ENCODE peak calls at places on chromosome 19, in four cellular contexts. W is SK-N-SH, J is IMR-90, Q is right lobe of liver. X is an unnamed sample. For H3K27me3, the result is how much of the 10 kb centered on the place peaks cover.

GRCh38 chr19:6616011-6616410 is 25.1 kb upstream of the CD70 start:
- DNase-seq in W (no peak), J (no peak), Q (no peak), X (no peak)

GRCh38 chr19:49442354-49442753 is 1.0 kb upstream of the SLC17A7 start:
- DNase-seq in W (no peak), J (no peak), Q (no peak), X (no peak)

GRCh38 chr19:28426110-28426901 is 786.6 kb downstream of the UQCRFS1 start:
- DNase-seq in W (no peak), J (no peak), Q (no peak), X (no peak)

GRCh38 chr19:49687566-49688316 is 1.7 kb upstream of the ADM5 start:
- DNase-seq in W (no peak), J (no peak), Q (no peak), X (no peak)

GRCh38 chr19:10831980-10832658 is 3.9 kb downstream of the TMED1 start:
- DNase-seq in W (no peak), J (no peak), Q (no peak), X (no peak)

GRCh38 chr19:41307090-41307875 is 2.7 kb upstream of the CCDC97 start:
- DNase-seq in W (no peak), J (no peak), Q (no peak), X (no peak)

GRCh38 chr19:49615861-49616260 is 24.1 kb downstream of the RRAS start:
- DNase-seq in W (no peak), J (no peak), Q (no peak), X (no peak)

GRCh38 chr19:14167013-14167593 is 30.7 kb upstream of the ASF1B start:
- DNase-seq in W (no peak), J (no peak), Q (no peak), X (no peak)

GRCh38 chr19:20078696-20079095 is 896 bp downstream of the ZNF90 start:
- DNase-seq in W (peak), J (peak), Q (no peak), X (peak)

GRCh38 chr19:17450264-17451075 is 2.0 kb upstream of the TMEM221 start:
- DNase-seq in W (no peak), J (no peak), Q (no peak), X (no peak)

GRCh38 chr19:19223060-19223459 is 11.3 kb downstream of the NCAN start:
- DNase-seq in W (no peak), J (no peak), Q (no peak), X (no peak)

GRCh38 chr19:36103040-36103626 is 7.8 kb upstream of the OVOL3 start:
- DNase-seq in W (no peak), J (no peak), Q (no peak), X (no peak)

GRCh38 chr19:2926341-2927031 is 18.3 kb downstream of the ZNF77 start:
- DNase-seq in W (no peak), J (no peak), Q (no peak), X (no peak)

GRCh38 chr19:1450735-1451669 is 1.1 kb downstream of the APC2 start:
- DNase-seq in W (peak), J (no peak), Q (no peak), X (no peak)

GRCh38 chr19:1453525-1454371 is 3.8 kb downstream of the APC2 start:
- DNase-seq in W (peak), J (no peak), Q (no peak), X (no peak)

GRCh38 chr19:1452802-1453524 is 3.0 kb downstream of the APC2 start:
- DNase-seq in W (no peak), J (no peak), Q (no peak), X (no peak)

GRCh38 chr19:1449467-1450442 is at the start of gene APC2:
- DNase-seq in W (peak), J (peak), Q (no peak), X (no peak)

DNA sequence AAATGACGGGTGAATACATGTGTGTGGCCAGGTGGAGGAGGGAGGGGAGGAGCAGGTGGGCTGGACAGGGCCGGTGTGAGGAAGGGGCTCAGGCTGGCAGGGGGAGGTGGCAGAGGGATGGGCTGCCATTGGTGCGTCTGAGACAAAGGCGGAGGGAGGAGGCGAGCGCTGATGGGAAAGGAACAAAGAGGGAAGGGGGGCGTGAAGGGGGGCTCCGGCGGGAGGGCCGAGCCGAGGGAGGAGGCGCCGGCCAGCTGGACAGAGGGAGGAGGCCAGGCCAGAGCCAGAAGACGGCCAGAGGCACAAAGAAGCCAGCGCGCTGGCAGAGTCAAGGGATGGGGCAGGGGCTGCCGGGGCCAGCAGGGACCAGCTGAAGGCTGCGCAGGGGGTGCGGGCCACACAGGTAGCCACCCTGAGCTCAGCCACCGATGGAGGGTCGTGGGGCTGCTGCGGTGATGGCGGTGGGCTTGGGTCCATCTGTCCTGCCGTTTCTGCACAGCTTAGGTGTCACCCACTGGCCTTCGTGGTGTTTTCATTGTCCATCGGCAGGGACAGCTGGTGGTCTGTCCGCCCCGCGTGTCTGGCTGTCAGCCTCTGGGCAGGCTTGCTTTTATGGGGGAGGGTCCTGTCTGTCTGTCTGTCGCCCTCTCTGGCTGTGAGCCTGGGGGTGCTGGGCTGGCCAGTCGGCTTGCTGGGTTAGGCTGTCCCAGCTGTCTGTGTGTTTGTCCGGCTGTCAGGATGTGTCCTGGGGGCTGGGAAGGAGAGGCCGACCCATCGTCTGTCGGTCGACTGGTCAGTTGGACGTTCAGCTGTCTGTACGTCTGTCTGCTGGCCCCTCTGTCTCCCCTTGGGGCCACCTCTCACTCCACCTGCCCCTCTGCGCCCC is 2.2 kb downstream of the APC2 start:
- DNase-seq in W (peak), J (no peak), Q (no peak), X (no peak)
- H3K27me3 ChIP-seq in W (under half), J (half or more), Q (under half), X (half or more)

GRCh38 chr19:13008926-13009787 is 13.9 kb downstream of the NFIX start:
- DNase-seq in W (peak), J (no peak), Q (no peak), X (no peak)
- H3K27me3 ChIP-seq in W (under half), J (under half), Q (under half), X (under half)

GRCh38 chr19:5558101-5558621 is 9.6 kb downstream of the TINCR start:
- DNase-seq in W (peak), J (no peak), Q (no peak), X (no peak)

GRCh38 chr19:5554828-5555227 is 12.9 kb downstream of the TINCR start:
- DNase-seq in W (no peak), J (no peak), Q (no peak), X (no peak)

GRCh38 chr19:5559804-5560133 is 8.0 kb downstream of the TINCR start:
- DNase-seq in W (peak), J (no peak), Q (no peak), X (no peak)

GRCh38 chr19:5557691-5558090 is 10.1 kb downstream of the TINCR start:
- DNase-seq in W (no peak), J (no peak), Q (no peak), X (no peak)

DNA sequence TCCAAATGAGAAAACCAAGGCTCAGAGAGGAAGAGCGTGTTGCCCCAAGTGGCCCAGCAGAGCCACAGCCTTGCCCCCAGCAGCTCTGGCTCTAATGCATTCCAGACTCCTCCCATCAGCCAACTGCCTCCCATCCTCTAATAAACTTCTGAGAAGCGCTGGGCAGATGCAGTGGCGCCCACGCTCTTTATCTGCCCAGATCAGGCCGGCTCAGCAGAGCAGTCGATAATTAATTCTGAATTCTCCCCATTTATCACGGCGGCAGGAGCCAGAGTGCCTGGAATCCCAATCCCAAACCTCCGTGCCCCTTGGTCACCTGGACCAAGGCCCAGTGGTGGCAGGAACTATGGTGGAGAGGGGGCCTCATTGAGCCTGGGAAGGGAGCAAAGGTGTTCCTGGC is 13.9 kb downstream of the TINCR start:
- DNase-seq in W (peak), J (no peak), Q (no peak), X (no peak)
- H3K27me3 ChIP-seq in W (under half), J (under half), Q (under half), X (under half)

GRCh38 chr19:50909240-50910070 is 1.7 kb downstream of the KLK4 start:
- DNase-seq in W (peak), J (no peak), Q (peak), X (peak)

GRCh38 chr19:50912102-50912599 is 956 bp upstream of the KLK4 start:
- DNase-seq in W (no peak), J (no peak), Q (no peak), X (no peak)

GRCh38 chr19:50911206-50912101 is at the start of gene KLK4:
- DNase-seq in W (no peak), J (no peak), Q (no peak), X (no peak)

GRCh38 chr19:50912727-50913716 is 1.8 kb upstream of the KLK4 start:
- DNase-seq in W (no peak), J (no peak), Q (no peak), X (no peak)

DNA sequence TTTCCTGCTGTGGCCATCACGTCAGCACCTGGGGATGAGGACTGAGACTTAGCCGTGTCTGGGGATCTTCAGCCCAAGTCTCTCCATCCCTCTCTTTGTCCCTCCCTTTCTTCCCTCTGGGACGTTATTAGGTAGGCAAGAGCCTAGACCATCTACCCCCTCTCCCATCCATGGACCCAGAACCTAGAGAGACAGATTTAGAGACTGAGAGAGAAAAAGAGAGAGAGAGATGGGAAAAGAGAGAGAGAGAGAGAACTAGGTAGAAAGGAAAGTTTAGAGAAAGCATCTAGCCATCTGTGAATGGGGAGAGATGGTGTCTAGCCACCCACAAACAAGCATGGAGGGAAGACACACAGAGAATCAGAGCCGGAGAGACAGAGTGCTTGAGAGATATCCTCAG is 473 bp downstream of the KLK4 start:
- DNase-seq in W (no peak), J (no peak), Q (no peak), X (no peak)
- H3K27me3 ChIP-seq in W (half or more), J (under half), Q (under half), X (half or more)

GRCh38 chr19:46229442-46229841 is at the start of gene IGFL1:
- DNase-seq in W (no peak), J (no peak), Q (no peak), X (no peak)

GRCh38 chr19:46224773-46225172 is 4.8 kb upstream of the IGFL1 start:
- DNase-seq in W (no peak), J (no peak), Q (no peak), X (no peak)

GRCh38 chr19:46225558-46226004 is 4.0 kb upstream of the IGFL1 start:
- DNase-seq in W (no peak), J (peak), Q (no peak), X (no peak)

GRCh38 chr19:46221981-46222610 is 7.4 kb upstream of the IGFL1 start:
- DNase-seq in W (no peak), J (peak), Q (no peak), X (peak)

DNA sequence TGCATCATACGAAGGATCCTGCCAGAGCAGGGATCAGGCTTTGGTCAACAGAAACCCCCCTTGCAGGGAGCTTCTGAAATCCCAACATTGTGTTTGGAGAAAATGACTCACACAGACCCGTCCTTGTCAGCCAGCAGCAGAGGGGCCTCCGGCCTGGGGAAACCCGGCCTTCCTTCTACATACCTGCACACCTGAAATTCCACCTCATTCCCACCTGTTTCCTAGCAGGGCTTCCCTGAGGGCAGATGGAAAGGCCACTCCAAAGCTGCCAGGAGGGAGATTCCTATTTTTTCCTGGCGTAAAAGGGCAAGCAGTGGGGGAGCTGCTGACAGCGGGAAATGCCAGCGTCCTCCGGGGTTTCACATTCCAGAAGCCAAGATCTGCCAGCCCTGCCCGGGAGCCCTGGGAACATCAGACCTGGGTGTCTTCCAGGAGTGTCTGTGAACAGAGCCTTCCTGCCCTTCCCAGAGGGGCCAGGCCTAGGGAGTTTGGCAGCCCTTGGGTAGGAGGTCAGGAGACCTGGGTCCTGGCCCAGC is 3.0 kb upstream of the IGFL1 start:
- DNase-seq in W (no peak), J (no peak), Q (no peak), X (no peak)
- H3K27me3 ChIP-seq in W (half or more), J (under half), Q (under half), X (under half)

DNA sequence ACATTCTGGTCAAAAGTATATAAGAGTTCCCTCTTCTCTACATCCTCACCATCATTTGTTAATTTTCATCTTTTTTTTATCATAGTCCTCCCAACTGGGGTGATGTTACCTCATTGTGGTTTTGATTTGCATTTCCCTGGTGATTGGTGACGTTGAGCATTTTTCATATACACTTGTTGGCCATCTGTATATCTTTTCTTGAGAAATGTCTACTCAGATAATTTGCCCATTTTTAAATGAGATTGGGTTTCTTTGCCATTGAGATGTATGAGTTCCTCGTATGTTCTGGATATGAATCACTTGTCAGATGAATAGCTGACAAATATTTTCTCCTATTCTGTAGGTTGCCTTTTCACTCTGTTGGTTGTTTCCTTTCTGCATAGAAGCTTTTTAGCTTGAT is 2.4 kb downstream of the CD33 start:
- DNase-seq in W (no peak), J (no peak), Q (no peak), X (no peak)
- H3K27me3 ChIP-seq in W (under half), J (under half), Q (under half), X (under half)

GRCh38 chr19:13006431-13007281 is 11.4 kb downstream of the NFIX start:
- DNase-seq in W (peak), J (no peak), Q (no peak), X (no peak)
- H3K27me3 ChIP-seq in W (under half), J (under half), Q (under half), X (under half)

X was measured in lower lobe of right lung.